ENCODE peak calls at places on chromosomes 5 and 9, in six cellular contexts. U is WTC11, Y is K562, L is endothelial cell of umbilical vein, R is HepG2, J is H1. Z is an unnamed sample.

GRCh38 chr9:69149321-69149807 is 24.7 kb upstream of the TJP2 start:
- DNase-seq in U (no peak), Y (no peak), L (peak), R (no peak), J (no peak), Z (no peak)

GRCh38 chr5:158070855-158071254 is 211.9 kb upstream of the CLINT1 start:
- DNase-seq in U (no peak), Y (no peak), L (no peak), R (no peak), J (no peak), Z (no peak)

GRCh38 chr9:16262467-16263261 is 607.8 kb downstream of the BNC2 start:
- DNase-seq in U (no peak), Y (no peak), L (peak), R (no peak), J (no peak), Z (no peak)

GRCh38 chr5:160083012-160083436 is 36.2 kb downstream of the PWWP2A start:
- DNase-seq in U (no peak), Y (no peak), L (peak), R (no peak), J (no peak), Z (peak)

GRCh38 chr9:89604463-89605180 is at the start of gene GADD45G:
- DNase-seq in U (peak), Y (peak), L (peak), R (no peak), J (peak), Z (peak)

GRCh38 chr9:131578778-131579504 is 33.6 kb downstream of the PRRT1B start:
- DNase-seq in U (no peak), Y (no peak), L (peak), R (no peak), J (no peak), Z (no peak)

GRCh38 chr5:78509145-78509865 is 139.3 kb downstream of the LHFPL2 start:
- DNase-seq in U (no peak), Y (no peak), L (no peak), R (no peak), J (no peak), Z (no peak)

GRCh38 chr9:87112656-87113055 is 165.3 kb upstream of the GAS1 start:
- DNase-seq in U (no peak), Y (no peak), L (no peak), R (no peak), J (no peak), Z (no peak)

GRCh38 chr5:4295663-4296339 is 700.2 kb downstream of the IRX1 start:
- DNase-seq in U (peak), Y (no peak), L (no peak), R (no peak), J (peak), Z (no peak)

GRCh38 chr5:154755361-154756202 is at the start of gene LARP1:
- DNase-seq in U (no peak), Y (peak), L (peak), R (no peak), J (no peak), Z (peak)
- TF ChIP-seq JUN in U (no peak), Y (no peak), L (no peak), R (no peak), J (no peak), Z (peak)

GRCh38 chr9:138115506-138115905 is 237.9 kb downstream of the CACNA1B start:
- DNase-seq in U (no peak), Y (no peak), L (no peak), R (no peak), J (no peak), Z (no peak)
- TF ChIP-seq JUN in U (no peak), Y (no peak), L (no peak), R (no peak), J (no peak), Z (no peak)

GRCh38 chr5:125032286-125032685 is 285.8 kb upstream of the ZNF608 start:
- DNase-seq in U (no peak), Y (no peak), L (no peak), R (no peak), J (no peak), Z (no peak)

GRCh38 chr5:125023673-125024072 is 277.2 kb upstream of the ZNF608 start:
- DNase-seq in U (no peak), Y (no peak), L (no peak), R (no peak), J (no peak), Z (no peak)

GRCh38 chr5:125026900-125027731 is 280.7 kb upstream of the ZNF608 start:
- DNase-seq in U (no peak), Y (no peak), L (no peak), R (no peak), J (no peak), Z (no peak)
- TF ChIP-seq JUN in U (no peak), Y (no peak), L (no peak), R (no peak), J (no peak), Z (no peak)

DNA sequence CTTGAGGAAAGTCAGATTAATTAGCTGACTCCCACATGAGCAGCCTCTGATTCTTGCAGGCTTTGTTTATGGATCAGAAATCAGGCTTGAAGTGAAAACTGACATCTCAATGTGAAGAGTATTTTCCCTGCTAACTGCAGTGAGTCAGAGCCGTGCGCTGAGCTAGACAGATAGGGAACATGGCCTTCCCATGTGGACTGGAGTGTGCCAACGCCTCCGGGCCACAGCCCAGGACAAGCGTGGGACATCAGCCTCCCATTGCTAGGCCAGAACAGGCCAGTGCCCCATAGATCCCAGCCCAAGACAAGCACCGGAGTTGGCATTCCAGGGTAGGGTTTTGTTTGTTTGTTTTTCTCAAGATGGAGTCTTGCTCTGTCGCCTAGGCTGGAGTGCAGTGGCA is 52.0 kb downstream of the ADAMTS2 start:
- DNase-seq in U (no peak), Y (no peak), L (no peak), R (no peak), J (no peak), Z (no peak)
- TF ChIP-seq JUN in U (no peak), Y (no peak), L (no peak), R (no peak), J (no peak), Z (no peak)

GRCh38 chr9:98227883-98228282 is 27.6 kb downstream of the TBC1D2 start:
- DNase-seq in U (no peak), Y (no peak), L (no peak), R (peak), J (no peak), Z (no peak)
- TF ChIP-seq JUN in U (no peak), Y (no peak), L (no peak), R (no peak), J (no peak), Z (no peak)

GRCh38 chr5:6717247-6717646 is 4.0 kb downstream of the TENT4A start:
- DNase-seq in U (no peak), Y (no peak), L (no peak), R (no peak), J (no peak), Z (no peak)

GRCh38 chr5:6716634-6717149 is 3.5 kb downstream of the TENT4A start:
- DNase-seq in U (no peak), Y (no peak), L (no peak), R (no peak), J (no peak), Z (no peak)

GRCh38 chr5:6719417-6719816 is 6.2 kb downstream of the TENT4A start:
- DNase-seq in U (no peak), Y (no peak), L (no peak), R (no peak), J (no peak), Z (no peak)

GRCh38 chr5:6717687-6718086 is 4.5 kb downstream of the TENT4A start:
- DNase-seq in U (no peak), Y (no peak), L (no peak), R (no peak), J (no peak), Z (no peak)

DNA sequence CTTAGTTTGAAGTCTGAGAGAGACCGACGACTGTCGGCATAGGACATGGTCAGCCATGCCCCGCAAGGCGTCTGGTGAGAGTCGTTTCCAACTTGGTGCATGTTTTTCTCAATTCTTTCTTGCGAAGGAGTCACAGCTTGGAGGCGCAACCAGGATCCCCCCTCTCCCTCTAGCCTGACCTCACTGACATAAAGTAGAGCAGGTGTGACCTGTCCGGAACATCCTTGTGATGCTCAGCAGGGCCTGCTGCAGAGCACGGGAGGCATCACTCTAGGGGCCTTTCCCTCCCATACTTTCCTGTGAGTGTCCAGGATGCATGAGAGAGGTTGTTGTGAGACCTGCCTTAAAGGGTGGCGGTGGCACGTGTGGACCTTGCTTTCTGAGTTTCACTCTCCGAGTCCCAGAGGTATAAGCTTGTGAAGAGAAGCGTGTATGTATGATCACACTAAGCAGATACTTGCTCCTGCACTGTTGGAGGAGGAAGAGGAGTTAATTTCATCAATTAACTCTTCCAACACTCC is 5.0 kb downstream of the TENT4A start:
- DNase-seq in U (no peak), Y (no peak), L (no peak), R (no peak), J (no peak), Z (no peak)
- TF ChIP-seq JUN in U (no peak), Y (no peak), L (no peak), R (no peak), J (no peak), Z (no peak)

Z was measured in A549.